ENCODE peak calls at places on chromosome 18, in five cellular contexts. I is GM12878, F is K562, X is HepG2, N is upper lobe of left lung. R is an unnamed sample.

GRCh38 chr18:76684265-76684664 is 138.1 kb upstream of the ZNF236 start:
- ATAC-seq in X (no peak), F (no peak), N (no peak), I (no peak), R (no peak)

GRCh38 chr18:32122039-32122438 is 30.4 kb downstream of the RNF138 start:
- ATAC-seq in N (no peak), I (no peak), F (peak; percentile 59), X (peak; percentile 60), R (no peak)

GRCh38 chr18:13019301-13019700 is 28.1 kb downstream of the CEP192 start:
- ATAC-seq in F (no peak), I (peak; percentile 76), N (no peak), X (no peak), R (no peak)

GRCh38 chr18:76956648-76957047 is 134.3 kb downstream of the ZNF236 start:
- ATAC-seq in X (no peak), I (no peak), N (no peak), F (no peak), R (no peak)

GRCh38 chr18:9513971-9514512 is 38.7 kb downstream of the RALBP1 start:
- ATAC-seq in X (peak; percentile 31), I (no peak), N (no peak), F (no peak), R (no peak)

GRCh38 chr18:21257383-21257782 is 15.4 kb downstream of the GREB1L start:
- ATAC-seq in X (no peak), N (no peak), I (no peak), F (no peak), R (no peak)

GRCh38 chr18:80044072-80044471 is 9.8 kb downstream of the RBFA start:
- ATAC-seq in I (no peak), F (no peak), N (no peak), X (peak; percentile 63), R (no peak)

GRCh38 chr18:48555465-48555995 is 16.7 kb downstream of the CTIF start:
- ATAC-seq in F (no peak), N (no peak), X (no peak), I (no peak), R (no peak)

GRCh38 chr18:11587432-11587831 is 22.0 kb upstream of the SLC35G4 start:
- ATAC-seq in N (no peak), I (no peak), F (no peak), X (no peak), R (no peak)

GRCh38 chr18:34801769-34802168 is 91.7 kb downstream of the DTNA start:
- ATAC-seq in X (no peak), F (no peak), I (no peak), N (no peak), R (no peak)

GRCh38 chr18:34795070-34795740 is 85.1 kb downstream of the DTNA start:
- ATAC-seq in F (no peak), N (no peak), I (peak; percentile 39), X (no peak), R (peak; percentile 42)

GRCh38 chr18:34794346-34794745 is 84.2 kb downstream of the DTNA start:
- ATAC-seq in F (no peak), I (no peak), N (no peak), X (no peak), R (no peak)

GRCh38 chr18:34796013-34796657 is 86.0 kb downstream of the DTNA start:
- ATAC-seq in F (no peak), N (no peak), X (no peak), I (no peak), R (no peak)
- TF ChIP-seq POLR2AphosphoS5 in F (no peak), N (no peak), X (no peak), I (no peak), R (no peak)

GRCh38 chr18:59959606-59960005 is 59.8 kb downstream of the PMAIP1 start:
- ATAC-seq in F (no peak), I (peak; percentile 19), X (no peak), N (no peak), R (no peak)
- TF ChIP-seq EP300 in F (no peak), I (no peak), X (no peak), N (no peak), R (no peak)

DNA sequence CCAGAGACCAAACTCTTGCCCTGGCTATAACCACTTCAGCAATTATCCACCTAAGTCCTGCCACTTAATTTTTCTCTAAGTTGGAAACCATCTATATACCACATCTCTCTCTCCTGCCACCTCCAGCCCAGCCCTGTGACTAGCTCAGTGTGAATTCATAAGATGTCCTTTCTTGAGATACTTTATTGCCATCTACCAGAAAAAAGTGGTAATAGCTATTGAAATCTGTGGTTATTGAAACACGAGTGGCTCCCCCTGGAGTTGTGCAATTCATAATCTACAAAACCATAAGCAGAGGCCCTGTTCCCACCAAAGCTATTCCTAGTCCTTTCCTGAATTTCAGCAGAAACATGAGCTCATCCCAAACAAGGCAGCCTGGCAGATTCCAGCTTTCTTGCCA is 324.0 kb downstream of the TXNL1 start:
- ATAC-seq in I (no peak), N (no peak), F (no peak), X (no peak), R (no peak)
- TF ChIP-seq CTCF in I (peak; percentile 14), N (no peak), F (peak; percentile 29), X (no peak), R (no peak)

GRCh38 chr18:23689031-23689615 is at the start of gene LAMA3:
- ATAC-seq in I (peak; percentile 80), N (peak; percentile 90), X (peak; percentile 94), F (no peak), R (peak; percentile 91)
- TF ChIP-seq POLR2AphosphoS5 in I (no peak), N (no peak), X (no peak), F (no peak), R (peak; percentile 52)

GRCh38 chr18:45321520-45321919 is 293.8 kb upstream of the SLC14A2 start:
- ATAC-seq in N (no peak), F (no peak), X (no peak), I (no peak), R (no peak)
- TF ChIP-seq EP300 in N (no peak), F (no peak), X (no peak), I (no peak), R (no peak)

GRCh38 chr18:52897611-52898010 is 557.6 kb downstream of the DCC start:
- ATAC-seq in F (no peak), X (no peak), I (no peak), N (no peak), R (no peak)
- TF ChIP-seq CTCF in F (no peak), X (no peak), I (no peak), N (no peak), R (no peak)

DNA sequence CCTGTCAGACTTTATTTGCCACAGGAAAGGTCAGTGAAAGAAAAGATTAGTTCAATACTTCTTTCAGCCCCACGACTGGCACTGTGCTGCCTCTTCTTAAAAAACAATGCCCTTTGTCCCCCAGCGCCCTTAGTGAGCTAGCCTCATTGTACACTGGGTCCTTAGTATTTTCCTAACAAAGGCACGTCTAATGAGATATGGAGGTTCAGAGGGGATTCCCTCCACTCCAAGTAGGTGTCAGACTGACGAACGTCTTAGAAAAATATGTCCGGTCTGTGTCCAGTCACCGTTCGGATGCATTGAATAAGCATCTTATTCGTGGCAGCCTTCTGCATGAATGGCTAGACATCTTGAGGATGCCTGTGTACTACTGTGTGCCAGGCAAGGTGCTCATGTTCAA is 1.1 kb downstream of the FECH start:
- ATAC-seq in F (peak; percentile 2), I (no peak), N (no peak), X (no peak), R (no peak)
- TF ChIP-seq POLR2AphosphoS5 in F (no peak), I (no peak), N (no peak), X (no peak), R (no peak)

GRCh38 chr18:49921278-49922037 is 108.1 kb upstream of the ACAA2 start:
- ATAC-seq in F (no peak), I (no peak), N (no peak), X (no peak), R (no peak)
- TF ChIP-seq EP300 in F (no peak), I (no peak), N (no peak), X (no peak), R (no peak)

GRCh38 chr18:6520901-6521300 is 106.2 kb upstream of the L3MBTL4 start:
- ATAC-seq in F (no peak), X (no peak), N (no peak), I (no peak), R (no peak)

GRCh38 chr18:6525593-6525992 is 110.9 kb upstream of the L3MBTL4 start:
- ATAC-seq in X (no peak), F (no peak), N (no peak), I (no peak), R (no peak)

GRCh38 chr18:6521804-6522418 is 107.2 kb upstream of the L3MBTL4 start:
- ATAC-seq in I (peak; percentile 75), F (peak; percentile 84), N (no peak), X (peak; percentile 66), R (no peak)
- TF ChIP-seq CTCF in I (peak; percentile 89), F (peak; percentile 52), N (peak; percentile 60), X (peak; percentile 82), R (no peak)

GRCh38 chr18:30746224-30746623 is 296.3 kb downstream of the DSC3 start:
- ATAC-seq in X (no peak), N (no peak), I (no peak), F (no peak), R (no peak)

GRCh38 chr18:30748541-30748940 is 294.0 kb downstream of the DSC3 start:
- ATAC-seq in I (no peak), N (no peak), F (no peak), X (no peak), R (no peak)

DNA sequence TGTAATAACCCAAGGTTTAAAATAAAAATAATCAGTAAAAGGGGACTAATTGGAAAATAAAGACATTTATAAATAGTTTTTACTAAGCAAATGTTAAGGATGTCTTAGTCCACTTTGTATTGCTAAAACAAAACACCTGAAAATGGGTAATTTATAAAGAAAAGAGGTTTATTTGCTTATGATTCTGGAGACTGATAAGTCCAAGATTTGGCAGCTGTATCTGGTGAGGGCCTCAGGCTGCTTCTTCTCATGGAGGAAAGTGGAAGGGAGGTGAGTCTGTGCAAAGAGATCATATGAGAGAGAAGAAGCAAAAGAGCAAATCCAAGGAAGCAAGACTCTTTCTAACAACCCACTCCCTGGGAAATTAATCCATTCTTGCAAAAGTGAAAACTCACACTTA is 299.5 kb downstream of the DSC3 start:
- ATAC-seq in N (no peak), F (no peak), I (no peak), X (no peak), R (no peak)
- TF ChIP-seq POLR2AphosphoS5 in N (no peak), F (no peak), I (no peak), X (no peak), R (no peak)

R was measured in gastroesophageal sphincter.